ENCODE peak calls at places on chromosomes 3 and 15, in eight cellular contexts. B, H, Z, K, U, I, V and T are unnamed samples.

GRCh38 chr3:40713795-40714194 is 189.0 kb downstream of the ZNF621 start:
- DNase-seq in B (no peak), H (no peak), Z (no peak), K (no peak), U (no peak), I (no peak), V (no peak), T (no peak)

GRCh38 chr15:93829115-93829849 is 402.1 kb upstream of the MCTP2 start:
- DNase-seq in B (no peak), H (no peak), Z (no peak), K (peak), U (no peak), I (peak), V (no peak), T (peak)

GRCh38 chr15:99118801-99119546 is 14.1 kb downstream of the SYNM start:
- DNase-seq in B (no peak), H (no peak), Z (no peak), K (no peak), U (no peak), I (no peak), V (no peak), T (no peak)

GRCh38 chr3:31240466-31240865 is 292.3 kb upstream of the STT3B start:
- DNase-seq in B (no peak), H (no peak), Z (no peak), K (no peak), U (no peak), I (no peak), V (no peak), T (no peak)

GRCh38 chr15:81942157-81942556 is 103.7 kb downstream of the MEX3B start:
- DNase-seq in B (no peak), H (no peak), Z (no peak), K (no peak), U (no peak), I (no peak), V (no peak), T (no peak)

GRCh38 chr3:43378066-43378935 is 92.0 kb downstream of the SNRK start:
- DNase-seq in B (peak), H (peak), Z (no peak), K (peak), U (peak), I (peak), V (peak), T (peak)

GRCh38 chr3:37935290-37935668 is 55.3 kb upstream of the VILL start:
- DNase-seq in B (no peak), H (peak), Z (no peak), K (peak), U (no peak), I (no peak), V (no peak), T (peak)

GRCh38 chr15:90266061-90266431 is 574 bp downstream of the NGRN start:
- DNase-seq in B (no peak), H (peak), Z (no peak), K (peak), U (no peak), I (peak), V (peak), T (peak)

GRCh38 chr3:183212096-183212495 is 41.0 kb upstream of the B3GNT5 start:
- DNase-seq in B (no peak), H (no peak), Z (no peak), K (no peak), U (no peak), I (no peak), V (no peak), T (no peak)

GRCh38 chr3:51621091-51621892 is 49.8 kb upstream of the TEX264 start:
- DNase-seq in B (no peak), H (no peak), Z (no peak), K (no peak), U (no peak), I (no peak), V (no peak), T (no peak)

GRCh38 chr3:41418961-41419691 is 219.8 kb downstream of the CTNNB1 start:
- DNase-seq in B (no peak), H (peak), Z (no peak), K (peak), U (no peak), I (no peak), V (no peak), T (peak)

GRCh38 chr3:50299638-50299928 is 378 bp upstream of the HYAL3 start:
- DNase-seq in B (no peak), H (no peak), Z (no peak), K (no peak), U (no peak), I (no peak), V (no peak), T (no peak)

GRCh38 chr3:6644070-6644929 is 216.6 kb upstream of the GRM7 start:
- DNase-seq in B (no peak), H (no peak), Z (no peak), K (no peak), U (no peak), I (no peak), V (no peak), T (no peak)